ENCODE peak calls at places on chromosomes 16 and 17, in four cellular contexts. X is H1, U is mesendoderm, D is trophoblast cell. Y is an unnamed sample. For H3K79me2 and H3K4me1, the result is how much of the 10 kb centered on the place peaks cover.

GRCh38 chr16:31696968-31697743 is 169.5 kb downstream of the AHSP start:
- DNase-seq in U (peak), D (peak), X (no peak), Y (no peak)

GRCh38 chr17:51734462-51734861 is 424.1 kb downstream of the CA10 start:
- DNase-seq in D (no peak), X (peak), U (peak), Y (peak)

GRCh38 chr16:1060416-1061340 is 11.9 kb upstream of the SSTR5 start:
- DNase-seq in U (no peak), X (no peak), D (no peak), Y (no peak)

GRCh38 chr16:67648088-67648763 is 3.3 kb downstream of the CARMIL2 start:
- DNase-seq in U (no peak), X (no peak), D (no peak), Y (peak)

GRCh38 chr16:85557083-85557975 is 55.8 kb upstream of the GSE1 start:
- DNase-seq in X (no peak), U (no peak), D (no peak), Y (no peak)

GRCh38 chr17:41556931-41557330 is 14.9 kb downstream of the KRT9 start:
- DNase-seq in D (no peak), U (no peak), X (no peak), Y (no peak)

GRCh38 chr16:30637952-30638351 is 12.8 kb upstream of the PRR14 start:
- DNase-seq in U (peak), X (no peak), D (peak), Y (no peak)

GRCh38 chr16:50276128-50276444 is 9.7 kb downstream of the ADCY7 start:
- DNase-seq in X (no peak), U (no peak), D (no peak), Y (no peak)

GRCh38 chr17:386145-386876 is 33.7 kb upstream of the RPH3AL start:
- DNase-seq in U (peak), X (no peak), D (no peak), Y (peak)

GRCh38 chr16:64952177-64952576 is 169.7 kb downstream of the CDH11 start:
- DNase-seq in D (no peak), X (no peak), U (no peak), Y (no peak)

GRCh38 chr17:48209973-48210372 is 102.4 kb downstream of the SNX11 start:
- DNase-seq in U (no peak), X (no peak), D (no peak), Y (no peak)

GRCh38 chr16:89823087-89823823 is 5.0 kb upstream of the SPIRE2 start:
- DNase-seq in D (no peak), X (no peak), U (no peak), Y (no peak)

GRCh38 chr17:7250655-7251329 is 742 bp downstream of the CTDNEP1 start:
- DNase-seq in D (no peak), X (no peak), U (peak), Y (no peak)

GRCh38 chr16:89567656-89568594 is 7.4 kb downstream of the RPL13 start:
- DNase-seq in U (no peak), D (no peak), X (no peak), Y (no peak)

GRCh38 chr17:850828-851759 is 68.9 kb downstream of the MRM3 start:
- DNase-seq in U (no peak), X (no peak), D (no peak), Y (no peak)

GRCh38 chr17:38925263-38925995 is at the start of gene LASP1NB:
- DNase-seq in D (no peak), X (no peak), U (peak), Y (peak)

GRCh38 chr16:70809392-70810060 is 8.6 kb upstream of the VAC14 start:
- DNase-seq in X (no peak), D (no peak), U (no peak), Y (peak)

GRCh38 chr17:42660692-42661345 is 1.7 kb downstream of the TUBG2 start:
- DNase-seq in D (no peak), X (no peak), U (peak), Y (no peak)

GRCh38 chr16:84677017-84677803 is 22.6 kb upstream of the USP10 start:
- DNase-seq in U (no peak), X (no peak), D (no peak), Y (no peak)

GRCh38 chr17:72126575-72127486 is 6.0 kb downstream of the SOX9 start:
- DNase-seq in U (no peak), X (no peak), D (peak), Y (no peak)

GRCh38 chr17:8133398-8133797 is 9.5 kb upstream of the HES7 start:
- DNase-seq in X (no peak), D (no peak), U (peak), Y (peak)

GRCh38 chr17:48605991-48606891 is 1.5 kb upstream of the HOXB6 start:
- DNase-seq in X (no peak), U (no peak), D (no peak), Y (no peak)

GRCh38 chr16:89264800-89265550 is 47.5 kb downstream of the ZNF778 start:
- DNase-seq in D (no peak), U (no peak), X (no peak), Y (no peak)

GRCh38 chr17:81924557-81925532 is 2.7 kb downstream of the MAFG start:
- DNase-seq in X (no peak), U (peak), D (no peak), Y (peak)

GRCh38 chr17:70144260-70144846 is 25.0 kb upstream of the KCNJ2 start:
- DNase-seq in D (no peak), X (no peak), U (no peak), Y (no peak)

GRCh38 chr17:78723001-78723796 is 58.9 kb downstream of the CYTH1 start:
- DNase-seq in U (peak), D (no peak), X (no peak), Y (peak)

GRCh38 chr17:69170377-69170776 is 28.7 kb upstream of the ABCA6 start:
- DNase-seq in U (no peak), X (no peak), D (no peak), Y (no peak)

GRCh38 chr16:50067290-50067853 is 1.6 kb downstream of the HEATR3 start:
- DNase-seq in D (no peak), U (peak), X (no peak), Y (no peak)

GRCh38 chr17:42061641-42062487 is 11.5 kb upstream of the C17orf113 start:
- DNase-seq in U (no peak), X (no peak), D (no peak), Y (no peak)

GRCh38 chr17:28720247-28720996 is 637 bp downstream of the RPL23A start:
- DNase-seq in D (no peak), X (no peak), U (peak), Y (no peak)

GRCh38 chr17:4498461-4499397 is at the start of gene SPNS2:
- DNase-seq in D (peak), U (peak), X (no peak), Y (peak)

GRCh38 chr17:29619251-29619650 is 3.5 kb downstream of the CORO6 start:
- DNase-seq in U (peak), D (no peak), X (no peak), Y (peak)

GRCh38 chr16:2842340-2843000 is 12.4 kb downstream of the ZG16B start:
- DNase-seq in U (peak), X (no peak), D (peak), Y (peak)

GRCh38 chr17:8719291-8720246 is 25.1 kb downstream of the CCDC42 start:
- DNase-seq in X (no peak), U (no peak), D (peak), Y (no peak)

GRCh38 chr16:50266337-50267091 is at the start of gene ADCY7:
- DNase-seq in X (no peak), U (peak), D (peak), Y (peak)

GRCh38 chr17:77875051-77875780 is 83.3 kb upstream of the TNRC6C start:
- DNase-seq in U (no peak), X (no peak), D (no peak), Y (no peak)

GRCh38 chr17:7781467-7781866 is 52.5 kb upstream of the KDM6B start:
- DNase-seq in U (no peak), D (no peak), X (no peak), Y (no peak)

GRCh38 chr17:18997650-18998196 is 6.8 kb downstream of the FAM83G start:
- DNase-seq in U (no peak), X (no peak), D (no peak), Y (no peak)

GRCh38 chr17:19002191-19002590 is 2.4 kb downstream of the FAM83G start:
- DNase-seq in X (no peak), D (no peak), U (no peak), Y (no peak)

GRCh38 chr17:19000531-19001011 is 4.0 kb downstream of the FAM83G start:
- DNase-seq in D (no peak), U (no peak), X (no peak), Y (no peak)

GRCh38 chr17:18999911-19000310 is 4.7 kb downstream of the FAM83G start:
- DNase-seq in X (no peak), D (no peak), U (no peak), Y (no peak)

GRCh38 chr17:18999394-18999793 is 5.2 kb downstream of the FAM83G start:
- DNase-seq in X (no peak), D (no peak), U (no peak), Y (no peak)
- H3K79me2 ChIP-seq in X (under half), D (under half), U (half or more), Y (under half)

GRCh38 chr17:17324616-17325015 is 21.4 kb downstream of the NT5M start:
- DNase-seq in D (no peak), X (no peak), U (no peak), Y (no peak)
- H3K4me1 ChIP-seq in D (under half), X (under half), U (under half), Y (under half)

GRCh38 chr17:50466371-50467113 is 2.1 kb downstream of the CHAD start:
- DNase-seq in U (no peak), D (no peak), X (no peak), Y (no peak)

GRCh38 chr17:50464121-50464520 is 4.6 kb downstream of the CHAD start:
- DNase-seq in U (no peak), D (no peak), X (no peak), Y (no peak)

GRCh38 chr17:50465635-50466034 is 3.0 kb downstream of the CHAD start:
- DNase-seq in X (no peak), U (no peak), D (no peak), Y (no peak)

GRCh38 chr17:50465171-50465570 is 3.5 kb downstream of the CHAD start:
- DNase-seq in U (no peak), D (no peak), X (no peak), Y (no peak)

GRCh38 chr17:50464736-50465135 is 3.9 kb downstream of the CHAD start:
- DNase-seq in U (no peak), D (no peak), X (no peak), Y (no peak)
- H3K18ac ChIP-seq in U (no peak), D (no peak), X (no peak), Y (no peak)

GRCh38 chr17:40329981-40330794 is 21.2 kb downstream of the RARA start:
- DNase-seq in D (no peak), X (no peak), U (no peak), Y (no peak)

GRCh38 chr17:40330850-40331470 is 22.0 kb downstream of the RARA start:
- DNase-seq in X (no peak), D (no peak), U (no peak), Y (no peak)

GRCh38 chr17:40328386-40328766 is 19.4 kb downstream of the RARA start:
- DNase-seq in U (no peak), D (no peak), X (no peak), Y (no peak)

GRCh38 chr17:40333781-40334453 is 24.9 kb downstream of the RARA start:
- DNase-seq in D (no peak), U (no peak), X (no peak), Y (no peak)

GRCh38 chr17:40331743-40332641 is 23.0 kb downstream of the RARA start:
- DNase-seq in U (no peak), X (no peak), D (no peak), Y (no peak)
- H3K79me2 ChIP-seq in U (under half), X (under half), D (under half), Y (under half)

DNA sequence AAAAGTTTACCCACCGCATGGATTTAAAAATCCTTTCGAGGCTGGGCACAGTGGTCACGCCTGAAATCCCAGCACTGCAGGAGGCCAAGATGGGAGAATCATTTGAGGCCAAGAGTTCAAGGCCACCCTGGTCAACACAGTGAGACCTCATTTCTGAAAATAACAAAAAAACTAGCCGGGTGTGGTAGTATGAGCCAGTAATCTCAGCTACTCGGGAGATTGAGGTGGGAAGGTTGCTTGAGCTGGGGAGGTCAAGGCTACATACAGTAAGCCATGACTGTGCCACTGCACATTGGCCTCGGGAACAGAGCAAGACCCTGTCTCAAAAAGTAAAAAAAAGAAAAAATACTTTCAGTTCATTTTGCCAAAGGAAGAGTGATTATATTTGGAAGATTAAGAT is 12.7 kb downstream of the GNA13 start:
- DNase-seq in U (no peak), X (no peak), D (no peak), Y (no peak)
- H3K4me1 ChIP-seq in U (under half), X (under half), D (under half), Y (under half)

GRCh38 chr16:56341656-56342397 is 83.5 kb downstream of the AMFR start:
- DNase-seq in D (no peak), X (no peak), U (no peak), Y (no peak)
- H3K18ac ChIP-seq in D (no peak), X (no peak), U (no peak), Y (no peak)

GRCh38 chr16:15477802-15478201 is 43.4 kb downstream of the BMERB1 start:
- DNase-seq in U (no peak), X (no peak), D (no peak), Y (no peak)
- H3K79me2 ChIP-seq in U (under half), X (under half), D (under half), Y (under half)

Y was measured in H9.